ENCODE peak calls at places on chromosomes 7 and 10, in six cellular contexts. F, O, W, Q, N and A are unnamed samples.

GRCh38 chr10:63675171-63675570 is 154.0 kb downstream of the REEP3 start:
- DNase-seq in W (no peak), F (no peak), Q (no peak), O (no peak), N (no peak), A (no peak)

GRCh38 chr7:44259547-44260457 is 59.0 kb downstream of the YKT6 start:
- DNase-seq in Q (peak), W (no peak), F (no peak), O (no peak), N (no peak), A (no peak)

GRCh38 chr7:46157414-46157813 is 236.3 kb upstream of the IGFBP3 start:
- DNase-seq in W (no peak), O (no peak), F (no peak), Q (no peak), N (no peak), A (no peak)

GRCh38 chr10:35194906-35195305 is 68.3 kb downstream of the CREM start:
- DNase-seq in Q (no peak), N (peak), W (no peak), F (no peak), O (no peak), A (no peak)

GRCh38 chr7:90488220-90488619 is 18.8 kb downstream of the PTTG1IP2 start:
- DNase-seq in W (no peak), O (no peak), F (no peak), N (no peak), Q (no peak), A (no peak)

GRCh38 chr7:149790146-149790548 is 16.8 kb upstream of the ZNF467 start:
- DNase-seq in N (peak), Q (no peak), W (no peak), F (no peak), O (no peak), A (peak)

GRCh38 chr7:155872678-155873369 is 60.6 kb upstream of the SHH start:
- DNase-seq in W (no peak), O (no peak), F (no peak), Q (no peak), N (no peak), A (no peak)

GRCh38 chr7:23470290-23471089 is at the start of gene IGF2BP3:
- DNase-seq in Q (peak), W (peak), O (no peak), N (peak), F (peak), A (no peak)

GRCh38 chr10:79490400-79491081 is 21.8 kb upstream of the EIF5AL1 start:
- DNase-seq in W (no peak), O (no peak), Q (no peak), N (peak), F (no peak), A (no peak)

GRCh38 chr7:21300692-21301091 is 127.2 kb upstream of the SP4 start:
- DNase-seq in Q (peak), N (peak), O (no peak), W (no peak), F (no peak), A (no peak)

GRCh38 chr10:82811621-82812020 is 936.6 kb downstream of the NRG3 start:
- DNase-seq in O (no peak), N (peak), W (no peak), Q (no peak), F (peak), A (peak)

GRCh38 chr10:69801094-69801433 is 642 bp upstream of the COL13A1 start:
- DNase-seq in N (peak), F (no peak), W (no peak), O (peak), Q (peak), A (peak)

GRCh38 chr7:55074008-55074499 is 55.2 kb downstream of the EGFR start:
- DNase-seq in N (no peak), Q (peak), W (peak), F (peak), O (peak), A (peak)

GRCh38 chr10:33234779-33235178 is 99.7 kb downstream of the NRP1 start:
- DNase-seq in N (no peak), W (no peak), F (no peak), Q (no peak), O (no peak), A (no peak)

GRCh38 chr10:125448596-125448995 is 234.4 kb downstream of the TEX36 start:
- DNase-seq in W (no peak), F (peak), O (no peak), N (peak), Q (peak), A (no peak)

GRCh38 chr10:119001717-119002500 is 27.6 kb upstream of the NANOS1 start:
- DNase-seq in O (no peak), N (no peak), Q (no peak), W (no peak), F (no peak), A (no peak)

GRCh38 chr10:59465089-59465488 is 102.7 kb upstream of the FAM13C start:
- DNase-seq in F (no peak), O (no peak), W (no peak), Q (peak), N (no peak), A (no peak)

GRCh38 chr10:81215498-81215897 is 659.5 kb upstream of the NRG3 start:
- DNase-seq in Q (no peak), O (no peak), W (no peak), F (no peak), N (no peak), A (no peak)

GRCh38 chr10:98090822-98091221 is 43.6 kb upstream of the R3HCC1L start:
- DNase-seq in Q (no peak), O (no peak), N (no peak), F (no peak), W (no peak), A (no peak)

GRCh38 chr10:1379601-1380000 is 323.4 kb downstream of the WDR37 start:
- DNase-seq in F (no peak), O (no peak), W (no peak), N (no peak), Q (no peak), A (no peak)

GRCh38 chr7:71636329-71636728 is 504.4 kb downstream of the GALNT17 start:
- DNase-seq in W (no peak), F (no peak), N (no peak), O (no peak), Q (no peak), A (no peak)

GRCh38 chr7:272631-273030 is 17.3 kb upstream of the FOXL3 start:
- DNase-seq in Q (no peak), W (no peak), F (no peak), O (no peak), N (no peak), A (no peak)

GRCh38 chr7:91798425-91798824 is 82.1 kb downstream of the MTERF1 start:
- DNase-seq in O (no peak), W (peak), N (no peak), Q (no peak), F (no peak), A (no peak)

DNA sequence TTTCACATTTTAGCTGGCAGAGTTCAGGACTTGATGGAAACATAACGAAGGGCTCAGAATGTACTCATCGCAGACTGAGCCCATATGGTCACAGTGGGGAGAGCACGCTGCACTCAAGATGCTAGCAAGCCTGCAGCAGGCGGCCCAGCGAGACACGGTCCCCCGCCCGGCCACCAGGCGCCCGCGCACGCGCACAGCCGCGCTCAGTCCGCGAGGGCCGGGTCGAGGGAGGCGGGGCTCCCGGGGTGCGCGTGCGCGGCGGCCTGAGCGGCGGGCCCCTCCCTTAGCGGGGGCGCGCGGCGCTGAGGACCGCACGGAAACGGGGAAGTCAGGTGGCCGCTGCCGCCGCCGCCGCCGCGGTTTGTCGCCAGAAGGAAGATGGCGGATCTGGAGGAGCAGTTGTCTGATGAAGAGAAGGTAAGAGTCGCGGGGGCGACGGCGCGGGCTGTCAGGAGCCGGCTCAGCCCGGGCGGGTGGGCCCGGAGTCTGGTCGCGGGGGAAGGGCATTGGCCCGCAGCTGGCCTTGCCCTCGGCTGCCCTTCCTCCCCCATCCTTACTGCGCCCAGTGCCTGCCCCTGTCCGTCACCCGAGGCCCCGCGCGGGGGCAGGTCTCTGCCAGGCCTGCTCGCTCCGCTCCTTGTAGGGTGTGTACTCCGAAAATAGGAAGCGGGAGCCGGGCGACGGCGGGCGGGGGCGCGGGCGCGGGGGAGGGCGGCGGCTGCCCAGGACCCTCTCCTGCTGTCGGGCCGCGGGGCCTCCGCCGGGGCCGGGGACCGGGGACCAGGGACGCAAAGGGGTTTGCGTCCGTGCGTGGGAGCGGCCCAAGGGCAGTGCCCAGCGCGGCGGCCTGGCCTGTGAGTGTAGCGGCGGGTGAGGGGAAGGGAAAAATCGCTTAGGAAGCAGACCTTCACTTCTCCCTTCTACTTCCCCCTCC is at the start of gene CAPZA2:
- DNase-seq in F (peak), O (peak), W (peak), Q (peak), N (peak), A (peak)
- TF ChIP-seq POLR2A in F (peak), O (peak), W (peak), Q (peak), N (peak), A (peak)

DNA sequence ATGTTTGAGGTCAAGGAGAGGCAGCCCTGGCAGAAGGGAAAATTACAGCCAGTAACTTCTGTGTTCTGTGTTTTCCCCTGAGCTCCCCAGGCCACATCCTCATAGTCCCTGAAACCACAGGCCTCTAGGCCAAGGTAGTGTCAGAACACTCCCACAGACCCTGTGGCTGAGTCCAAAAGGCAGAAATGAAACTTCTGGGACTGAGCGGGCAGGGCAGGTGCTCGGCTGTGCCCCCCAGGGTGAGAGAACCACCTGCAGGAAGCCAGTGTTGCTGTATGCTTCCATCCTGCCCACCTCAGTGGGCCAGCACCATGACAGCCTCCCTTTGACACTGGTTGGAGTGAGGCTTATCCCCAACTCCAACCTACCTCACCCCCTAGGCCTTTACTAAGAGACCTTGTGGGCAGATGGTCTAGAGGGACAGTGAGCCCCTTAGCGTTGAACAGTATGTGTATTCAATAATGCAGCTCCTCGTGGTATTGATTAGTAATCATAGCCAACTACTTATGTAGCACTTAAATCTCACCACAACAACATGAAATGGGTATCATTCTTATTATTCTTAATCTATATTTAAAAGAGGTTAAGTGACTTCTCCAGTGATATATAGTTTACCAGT is 30.3 kb downstream of the PIK3CG start:
- DNase-seq in O (no peak), N (no peak), Q (no peak), W (peak), F (no peak), A (no peak)
- TF ChIP-seq POLR2AphosphoS5 in O (peak), N (no peak), Q (no peak), W (no peak), F (no peak), A (peak)

DNA sequence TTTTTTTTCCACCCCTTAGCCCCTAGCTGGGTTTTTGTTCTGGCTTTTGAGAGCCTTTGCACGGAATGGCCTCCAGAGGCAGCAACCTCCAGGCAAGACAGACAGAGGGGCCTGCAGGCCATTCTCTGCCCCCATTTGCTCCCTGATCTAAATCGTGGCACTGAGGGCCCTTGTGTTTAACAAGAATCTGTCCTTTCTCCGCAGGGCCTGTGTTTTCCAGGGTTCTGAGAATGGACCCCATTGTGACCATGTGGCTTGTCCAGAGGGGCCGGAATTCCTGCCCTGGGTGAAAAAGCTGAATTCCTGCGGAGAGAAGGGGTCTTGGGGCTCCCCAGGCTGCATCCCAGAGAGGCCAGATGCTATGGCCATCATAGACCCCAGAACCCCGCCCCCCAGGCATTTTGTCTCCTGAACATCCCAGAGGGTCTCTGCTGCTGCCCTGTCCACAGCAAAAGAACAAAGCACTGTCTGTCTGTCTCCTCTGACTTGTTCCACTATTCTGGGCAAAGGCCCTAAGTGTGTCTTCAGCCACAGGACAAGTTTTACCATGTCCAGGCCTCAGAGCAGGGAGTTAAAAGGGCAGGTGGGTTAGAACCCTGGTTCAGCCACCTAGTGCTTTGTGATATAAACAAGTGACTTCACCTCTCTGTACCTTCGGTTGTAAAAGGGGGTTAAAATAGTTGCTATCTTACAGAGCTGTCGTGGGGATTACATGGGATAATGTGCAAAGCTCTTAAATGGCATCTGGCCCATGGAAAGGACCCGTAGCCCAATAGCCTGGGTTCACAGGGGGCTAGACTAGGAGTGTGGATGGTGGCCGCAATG is 155.6 kb downstream of the SH3PXD2A start:
- DNase-seq in Q (no peak), N (no peak), W (no peak), O (no peak), F (no peak), A (no peak)
- TF ChIP-seq TAF1 in Q (no peak), N (no peak), W (no peak), O (no peak), F (no peak), A (no peak)

GRCh38 chr10:5684318-5684970 is at the start of gene TASOR2:
- DNase-seq in N (peak), O (peak), Q (peak), W (peak), F (peak), A (peak)
- TF ChIP-seq POLR2A in N (peak), O (peak), Q (peak), W (peak), F (no peak), A (peak)

GRCh38 chr7:73595358-73595757 is 17.0 kb upstream of the TBL2 start:
- DNase-seq in W (no peak), F (no peak), O (no peak), Q (no peak), N (no peak), A (no peak)
- TF ChIP-seq POLR2AphosphoS5 in W (no peak), F (no peak), O (no peak), Q (no peak), N (no peak), A (no peak)